ENCODE peak calls at places on chromosomes 1 and 21, in six cellular contexts. One of them, this sample, is unnamed. For H3K4me1 and H3K36me3, the result is how much of the 10 kb centered on the place peaks cover.

GRCh38 chr21:39863111-39863510 is 4.1 kb upstream of the PCP4 start:
- DNase-seq in heart left ventricle: no peak
- DNase-seq in NT2/D1: no peak
- DNase-seq in CD8-positive, alpha-beta T cell: no peak
- DNase-seq in IMR-90: no peak
- DNase-seq in Peyer's patch: no peak
- DNase-seq in this sample: peak

GRCh38 chr1:20479840-20480239 is 6.2 kb downstream of the CAMK2N1 start:
- DNase-seq in Peyer's patch: no peak
- DNase-seq in CD8-positive, alpha-beta T cell: no peak
- DNase-seq in heart left ventricle: no peak
- DNase-seq in NT2/D1: no peak
- DNase-seq in IMR-90: no peak
- DNase-seq in this sample: no peak

GRCh38 chr1:162011337-162012012 is 12.2 kb downstream of the OLFML2B start:
- DNase-seq in IMR-90: no peak
- DNase-seq in NT2/D1: no peak
- DNase-seq in Peyer's patch: no peak
- DNase-seq in CD8-positive, alpha-beta T cell: no peak
- DNase-seq in heart left ventricle: peak
- DNase-seq in this sample: peak

GRCh38 chr1:41518471-41518870 is 34.0 kb upstream of the EDN2 start:
- DNase-seq in NT2/D1: no peak
- DNase-seq in CD8-positive, alpha-beta T cell: no peak
- DNase-seq in IMR-90: no peak
- DNase-seq in Peyer's patch: no peak
- DNase-seq in heart left ventricle: no peak
- DNase-seq in this sample: no peak

GRCh38 chr21:42850866-42851391 is 28.4 kb downstream of the WDR4 start:
- DNase-seq in NT2/D1: no peak
- DNase-seq in IMR-90: no peak
- DNase-seq in CD8-positive, alpha-beta T cell: no peak
- DNase-seq in Peyer's patch: no peak
- DNase-seq in heart left ventricle: no peak
- DNase-seq in this sample: no peak

GRCh38 chr1:211577826-211578639 is 928 bp downstream of the SLC30A1 start:
- DNase-seq in NT2/D1: peak
- DNase-seq in Peyer's patch: peak
- DNase-seq in CD8-positive, alpha-beta T cell: peak
- DNase-seq in heart left ventricle: peak
- DNase-seq in IMR-90: peak
- DNase-seq in this sample: peak

GRCh38 chr21:44630440-44630839 is 3.5 kb downstream of the KRTAP10-9 start:
- DNase-seq in CD8-positive, alpha-beta T cell: no peak
- DNase-seq in heart left ventricle: no peak
- DNase-seq in IMR-90: no peak
- DNase-seq in NT2/D1: no peak
- DNase-seq in Peyer's patch: no peak
- DNase-seq in this sample: no peak

GRCh38 chr21:27300770-27301169 is 333.9 kb upstream of the ADAMTS5 start:
- DNase-seq in Peyer's patch: no peak
- DNase-seq in IMR-90: peak
- DNase-seq in CD8-positive, alpha-beta T cell: no peak
- DNase-seq in NT2/D1: no peak
- DNase-seq in heart left ventricle: no peak
- DNase-seq in this sample: no peak

GRCh38 chr1:17097787-17098186 is 21.5 kb downstream of the PADI2 start:
- DNase-seq in CD8-positive, alpha-beta T cell: no peak
- DNase-seq in IMR-90: no peak
- DNase-seq in NT2/D1: no peak
- DNase-seq in heart left ventricle: no peak
- DNase-seq in Peyer's patch: no peak
- DNase-seq in this sample: no peak

GRCh38 chr1:206568256-206568655 is 44.0 kb downstream of the EIF2D start:
- DNase-seq in heart left ventricle: no peak
- DNase-seq in IMR-90: no peak
- DNase-seq in CD8-positive, alpha-beta T cell: no peak
- DNase-seq in Peyer's patch: no peak
- DNase-seq in NT2/D1: no peak
- DNase-seq in this sample: no peak

GRCh38 chr1:12561121-12561520 is 56.9 kb downstream of the DHRS3 start:
- DNase-seq in CD8-positive, alpha-beta T cell: no peak
- DNase-seq in Peyer's patch: no peak
- DNase-seq in IMR-90: no peak
- DNase-seq in heart left ventricle: no peak
- DNase-seq in NT2/D1: no peak
- DNase-seq in this sample: no peak

GRCh38 chr1:11151854-11152612 is 37.1 kb upstream of the ANGPTL7 start:
- DNase-seq in NT2/D1: peak
- DNase-seq in IMR-90: no peak
- DNase-seq in Peyer's patch: no peak
- DNase-seq in CD8-positive, alpha-beta T cell: no peak
- DNase-seq in heart left ventricle: no peak
- DNase-seq in this sample: no peak

GRCh38 chr1:12003762-12004161 is 15.5 kb upstream of the MIIP start:
- DNase-seq in IMR-90: no peak
- DNase-seq in CD8-positive, alpha-beta T cell: no peak
- DNase-seq in Peyer's patch: no peak
- DNase-seq in NT2/D1: no peak
- DNase-seq in heart left ventricle: no peak
- DNase-seq in this sample: no peak

GRCh38 chr21:29206445-29206844 is 76.0 kb downstream of the MAP3K7CL start:
- DNase-seq in heart left ventricle: no peak
- DNase-seq in IMR-90: no peak
- DNase-seq in CD8-positive, alpha-beta T cell: no peak
- DNase-seq in Peyer's patch: no peak
- DNase-seq in NT2/D1: no peak
- DNase-seq in this sample: no peak

GRCh38 chr1:205545001-205545919 is 40.8 kb downstream of the CDK18 start:
- DNase-seq in heart left ventricle: peak
- DNase-seq in CD8-positive, alpha-beta T cell: no peak
- DNase-seq in IMR-90: no peak
- DNase-seq in Peyer's patch: peak
- DNase-seq in NT2/D1: no peak
- DNase-seq in this sample: no peak

GRCh38 chr21:38325216-38325615 is 68.4 kb downstream of the KCNJ15 start:
- DNase-seq in heart left ventricle: no peak
- DNase-seq in IMR-90: no peak
- DNase-seq in NT2/D1: no peak
- DNase-seq in Peyer's patch: no peak
- DNase-seq in CD8-positive, alpha-beta T cell: no peak
- DNase-seq in this sample: no peak

GRCh38 chr1:198153103-198153502 is 3.7 kb upstream of the NEK7 start:
- DNase-seq in IMR-90: peak
- DNase-seq in NT2/D1: no peak
- DNase-seq in heart left ventricle: peak
- DNase-seq in CD8-positive, alpha-beta T cell: no peak
- DNase-seq in Peyer's patch: no peak
- DNase-seq in this sample: peak

GRCh38 chr1:61490924-61491323 is 234.0 kb downstream of the TM2D1 start:
- DNase-seq in CD8-positive, alpha-beta T cell: no peak
- DNase-seq in Peyer's patch: no peak
- DNase-seq in heart left ventricle: no peak
- DNase-seq in IMR-90: no peak
- DNase-seq in NT2/D1: no peak
- DNase-seq in this sample: no peak

GRCh38 chr1:15883326-15883725 is 35.8 kb downstream of the SPEN start:
- DNase-seq in Peyer's patch: no peak
- DNase-seq in NT2/D1: no peak
- DNase-seq in IMR-90: no peak
- DNase-seq in heart left ventricle: no peak
- DNase-seq in CD8-positive, alpha-beta T cell: no peak
- DNase-seq in this sample: no peak

GRCh38 chr1:30877205-30877912 is 31.2 kb downstream of the SDC3 start:
- DNase-seq in IMR-90: peak
- DNase-seq in Peyer's patch: no peak
- DNase-seq in heart left ventricle: peak
- DNase-seq in CD8-positive, alpha-beta T cell: no peak
- DNase-seq in NT2/D1: no peak
- DNase-seq in this sample: peak

DNA sequence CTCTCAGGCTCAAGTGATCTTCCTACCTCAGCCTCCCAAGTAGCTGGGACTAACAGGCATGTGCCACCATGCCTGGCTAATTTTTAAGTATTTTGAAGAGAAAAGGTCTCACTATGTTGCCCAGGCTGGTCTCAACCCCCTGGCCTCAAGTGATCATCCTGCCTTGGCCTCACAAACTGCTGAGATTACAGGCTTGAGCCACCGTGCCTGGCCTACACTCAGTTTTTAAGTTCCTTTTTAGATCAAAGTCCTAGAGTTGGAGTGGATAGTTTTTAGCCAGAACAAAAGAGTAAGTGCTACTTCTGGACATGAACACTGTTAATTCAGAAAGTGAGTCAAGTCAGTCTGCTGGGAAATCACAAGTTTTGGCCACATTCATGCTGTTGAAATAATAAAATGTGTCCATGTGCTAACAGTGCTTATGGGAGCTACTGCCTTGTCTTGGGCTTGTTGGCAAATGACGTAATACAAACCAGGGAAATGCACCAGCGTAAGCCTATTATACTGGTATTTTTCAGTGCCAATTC is 84.2 kb downstream of the NDUFS5 start:
- DNase-seq in IMR-90: peak
- DNase-seq in CD8-positive, alpha-beta T cell: no peak
- DNase-seq in NT2/D1: no peak
- DNase-seq in Peyer's patch: no peak
- DNase-seq in heart left ventricle: no peak
- DNase-seq in this sample: peak
- H3K4me1 ChIP-seq in IMR-90: under half
- H3K4me1 ChIP-seq in CD8-positive, alpha-beta T cell: under half
- H3K4me1 ChIP-seq in NT2/D1: under half
- H3K4me1 ChIP-seq in Peyer's patch: under half
- H3K4me1 ChIP-seq in heart left ventricle: under half
- H3K4me1 ChIP-seq in this sample: under half

GRCh38 chr1:226662704-226663326 is 76.3 kb downstream of the ITPKB start:
- DNase-seq in NT2/D1: peak
- DNase-seq in CD8-positive, alpha-beta T cell: peak
- DNase-seq in Peyer's patch: peak
- DNase-seq in IMR-90: peak
- DNase-seq in heart left ventricle: peak
- DNase-seq in this sample: peak

GRCh38 chr1:226665505-226666163 is 73.4 kb downstream of the ITPKB start:
- DNase-seq in NT2/D1: no peak
- DNase-seq in CD8-positive, alpha-beta T cell: peak
- DNase-seq in heart left ventricle: no peak
- DNase-seq in IMR-90: no peak
- DNase-seq in Peyer's patch: no peak
- DNase-seq in this sample: no peak

GRCh38 chr1:226666164-226666506 is 72.9 kb downstream of the ITPKB start:
- DNase-seq in IMR-90: no peak
- DNase-seq in NT2/D1: no peak
- DNase-seq in heart left ventricle: no peak
- DNase-seq in CD8-positive, alpha-beta T cell: no peak
- DNase-seq in Peyer's patch: no peak
- DNase-seq in this sample: no peak

GRCh38 chr1:226663327-226663704 is 75.8 kb downstream of the ITPKB start:
- DNase-seq in CD8-positive, alpha-beta T cell: no peak
- DNase-seq in IMR-90: no peak
- DNase-seq in Peyer's patch: no peak
- DNase-seq in NT2/D1: no peak
- DNase-seq in heart left ventricle: no peak
- DNase-seq in this sample: no peak

DNA sequence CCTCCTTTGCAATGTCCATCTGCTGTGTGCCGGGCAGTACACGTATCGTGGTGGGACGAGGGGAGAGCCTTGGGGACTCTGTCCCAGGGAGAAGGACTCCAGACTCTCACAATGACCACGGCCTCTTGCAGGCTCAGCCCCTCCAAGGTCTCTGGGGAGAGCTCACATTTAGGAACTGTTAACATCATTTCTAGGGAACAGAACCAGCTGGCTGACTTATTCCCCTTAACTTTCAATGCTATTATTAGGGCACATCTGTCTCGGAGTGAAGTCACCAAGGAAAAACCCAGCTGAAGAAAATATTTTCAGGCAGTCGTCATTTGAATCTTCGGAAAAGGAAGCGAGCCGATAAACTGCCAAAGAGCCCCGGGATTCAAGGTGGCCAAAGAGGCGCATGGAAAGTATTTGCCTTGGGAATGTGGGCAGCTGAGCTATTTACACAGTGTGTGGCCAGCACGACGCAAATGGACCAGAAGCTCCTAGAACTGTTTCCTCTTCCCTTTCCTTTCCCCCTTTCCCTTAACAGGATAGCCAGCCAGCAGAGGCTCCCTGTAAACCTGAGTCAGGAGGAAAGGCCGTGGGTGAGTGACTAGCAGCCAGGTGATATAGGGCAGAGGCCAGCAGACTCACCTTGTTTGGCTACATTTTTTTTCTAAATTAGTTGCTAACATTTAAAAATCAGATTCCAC is 74.5 kb downstream of the ITPKB start:
- DNase-seq in CD8-positive, alpha-beta T cell: peak
- DNase-seq in heart left ventricle: peak
- DNase-seq in NT2/D1: no peak
- DNase-seq in Peyer's patch: no peak
- DNase-seq in IMR-90: peak
- DNase-seq in this sample: no peak
- H3K4me3 ChIP-seq in CD8-positive, alpha-beta T cell: no peak
- H3K4me3 ChIP-seq in heart left ventricle: no peak
- H3K4me3 ChIP-seq in NT2/D1: no peak
- H3K4me3 ChIP-seq in Peyer's patch: no peak
- H3K4me3 ChIP-seq in IMR-90: no peak
- H3K4me3 ChIP-seq in this sample: no peak

DNA sequence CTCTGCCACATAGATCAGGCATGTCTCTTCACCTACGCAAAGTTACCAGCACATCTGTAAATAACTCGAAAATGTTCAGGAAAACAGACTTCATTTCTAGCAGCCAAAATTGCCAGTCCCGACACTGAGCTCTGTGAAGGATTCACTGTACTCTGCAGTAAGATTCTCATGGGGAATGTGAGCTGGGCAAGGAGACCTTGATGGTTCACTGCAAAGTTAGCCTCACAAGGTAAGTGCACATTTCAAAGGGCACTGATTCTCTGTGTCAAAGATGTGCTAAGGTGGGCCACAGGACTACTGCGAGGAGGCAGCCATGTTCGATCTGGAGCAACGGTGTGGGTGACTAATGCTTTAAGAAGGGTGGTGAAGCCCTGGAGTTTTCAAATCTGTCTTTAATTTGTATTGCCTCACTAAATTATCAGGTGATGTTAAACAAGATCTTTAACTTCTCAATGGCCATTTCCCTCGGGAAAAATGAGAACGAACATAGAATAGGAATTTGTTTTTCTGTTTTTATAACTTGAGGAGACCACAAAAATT is 25.2 kb downstream of the STPG1 start:
- DNase-seq in IMR-90: no peak
- DNase-seq in NT2/D1: no peak
- DNase-seq in heart left ventricle: no peak
- DNase-seq in Peyer's patch: no peak
- DNase-seq in CD8-positive, alpha-beta T cell: no peak
- DNase-seq in this sample: peak
- H3K36me3 ChIP-seq in IMR-90: under half
- H3K36me3 ChIP-seq in NT2/D1: under half
- H3K36me3 ChIP-seq in heart left ventricle: under half
- H3K36me3 ChIP-seq in Peyer's patch: under half
- H3K36me3 ChIP-seq in CD8-positive, alpha-beta T cell: under half
- H3K36me3 ChIP-seq in this sample: under half

DNA sequence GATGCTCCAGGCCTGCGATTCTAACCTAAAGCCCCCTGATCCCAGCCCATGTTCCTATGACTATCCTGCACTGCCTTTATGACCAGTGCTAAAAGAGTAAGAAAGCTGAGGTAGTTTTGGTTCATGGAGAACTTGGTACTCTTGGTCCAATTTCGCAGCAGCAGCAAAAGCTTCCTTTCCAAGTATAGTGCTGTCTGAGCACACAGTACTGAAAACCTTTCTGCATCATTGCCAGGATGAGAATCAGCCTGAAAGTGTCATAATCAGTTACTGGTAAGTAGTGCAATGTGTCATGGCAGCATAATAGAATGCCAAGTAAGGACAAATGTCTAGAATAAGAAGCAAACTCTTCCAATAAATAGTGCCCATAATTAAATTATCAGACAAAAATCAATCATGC is 889.6 kb upstream of the ADGRL4 start:
- DNase-seq in heart left ventricle: no peak
- DNase-seq in NT2/D1: no peak
- DNase-seq in CD8-positive, alpha-beta T cell: no peak
- DNase-seq in IMR-90: no peak
- DNase-seq in Peyer's patch: no peak
- DNase-seq in this sample: no peak
- H3K4me1 ChIP-seq in heart left ventricle: under half
- H3K4me1 ChIP-seq in NT2/D1: under half
- H3K4me1 ChIP-seq in CD8-positive, alpha-beta T cell: under half
- H3K4me1 ChIP-seq in IMR-90: under half
- H3K4me1 ChIP-seq in Peyer's patch: under half
- H3K4me1 ChIP-seq in this sample: under half

This sample was measured in lung.